ENCODE peak calls at places on chromosomes 5 and 9, in eight cellular contexts. H is PC-9; R is T-helper 1 cell; O is neural crest cell; W is stimulated activated effector memory CD8-positive, alpha-beta T cell treated with anti-CD3 and anti-CD28 coated beads, Interleukin-12 subunit alpha, Interleukin-12 subunit beta, amount 100 ng/mL, for 72 hours; F is CD8-positive, alpha-beta T cell; E is NCI-H1930; A is left lung. M is an unnamed sample.

GRCh38 chr9:134693011-134693410 is 51.4 kb downstream of the COL5A1 start:
- DNase-seq in O (no peak), H (no peak), W (no peak), A (peak), F (no peak), R (no peak), E (no peak), M (no peak)

GRCh38 chr9:81417299-81417675 is 272.1 kb downstream of the TLE1 start:
- DNase-seq in E (no peak), R (no peak), F (no peak), H (no peak), O (no peak), W (no peak), A (no peak), M (no peak)

GRCh38 chr9:104948277-104948676 is 20.3 kb upstream of the ABCA1 start:
- DNase-seq in H (no peak), E (no peak), O (no peak), W (no peak), A (no peak), F (no peak), R (no peak), M (no peak)

GRCh38 chr5:11777096-11777495 is 127.2 kb downstream of the CTNND2 start:
- DNase-seq in A (no peak), R (no peak), W (no peak), O (no peak), H (no peak), E (no peak), F (no peak), M (no peak)

GRCh38 chr9:131254107-131254491 is 22.2 kb downstream of the FAM78A start:
- DNase-seq in E (no peak), H (no peak), W (no peak), F (no peak), R (no peak), O (no peak), A (peak), M (no peak)

GRCh38 chr5:80225189-80225588 is 30.7 kb downstream of the SERINC5 start:
- DNase-seq in O (no peak), R (no peak), E (no peak), H (no peak), W (no peak), A (no peak), F (no peak), M (no peak)

GRCh38 chr9:125558453-125559084 is 148.4 kb downstream of the MAPKAP1 start:
- DNase-seq in E (peak), F (peak), R (peak), H (peak), W (peak), O (peak), A (no peak), M (peak)

GRCh38 chr9:14524881-14525515 is 168.2 kb downstream of the ZDHHC21 start:
- DNase-seq in H (no peak), O (no peak), W (no peak), R (no peak), A (no peak), F (no peak), E (peak), M (no peak)

GRCh38 chr9:77744877-77745435 is 96.8 kb upstream of the GNA14 start:
- DNase-seq in A (no peak), E (no peak), W (no peak), F (no peak), R (no peak), H (no peak), O (no peak), M (no peak)

GRCh38 chr5:76379316-76379715 is 23.8 kb upstream of the IQGAP2 start:
- DNase-seq in E (no peak), R (no peak), H (no peak), F (no peak), O (no peak), W (no peak), A (no peak), M (no peak)

GRCh38 chr5:75438722-75439121 is 72.7 kb downstream of the CERT1 start:
- DNase-seq in A (no peak), O (no peak), H (no peak), E (no peak), R (no peak), F (no peak), W (no peak), M (no peak)

GRCh38 chr9:108836771-108837170 is 19.0 kb downstream of the ACTL7B start:
- DNase-seq in W (no peak), O (no peak), H (no peak), E (no peak), R (no peak), A (no peak), F (no peak), M (no peak)

GRCh38 chr9:128107971-128108783 is 19.4 kb downstream of the PTGES2 start:
- DNase-seq in A (no peak), F (no peak), E (no peak), W (no peak), H (no peak), R (no peak), O (no peak), M (no peak)

GRCh38 chr5:112957970-112958773 is 18.4 kb upstream of the DCP2 start:
- DNase-seq in H (peak), A (peak), W (no peak), R (no peak), O (no peak), E (no peak), F (no peak), M (no peak)

GRCh38 chr5:55540024-55540423 is 5.3 kb upstream of the PLPP1 start:
- DNase-seq in H (no peak), A (no peak), R (no peak), O (no peak), F (no peak), W (no peak), E (no peak), M (no peak)

GRCh38 chr5:24633705-24634325 is 11.0 kb downstream of the CDH10 start:
- DNase-seq in R (no peak), O (peak), A (no peak), E (no peak), F (no peak), H (peak), W (no peak), M (no peak)

GRCh38 chr9:112541690-112542089 is 55.1 kb downstream of the KIAA1958 start:
- DNase-seq in O (no peak), R (no peak), F (no peak), E (no peak), H (no peak), A (no peak), W (no peak), M (no peak)

GRCh38 chr9:626591-626990 is 214.9 kb upstream of the DMRT1 start:
- DNase-seq in E (no peak), O (no peak), W (no peak), F (no peak), R (no peak), H (no peak), A (no peak), M (no peak)

GRCh38 chr5:111075520-111075919 is 4.0 kb downstream of the TSLP start:
- DNase-seq in O (no peak), E (no peak), F (no peak), A (no peak), W (no peak), H (no peak), R (no peak), M (no peak)

GRCh38 chr5:79771387-79771786 is 81.8 kb downstream of the CMYA5 start:
- DNase-seq in O (no peak), W (no peak), R (no peak), A (no peak), E (no peak), F (no peak), H (no peak), M (no peak)

GRCh38 chr9:114166606-114167572 is 11.6 kb downstream of the COL27A1 start:
- DNase-seq in F (no peak), O (no peak), H (no peak), W (no peak), R (no peak), A (no peak), E (no peak), M (no peak)

GRCh38 chr9:76894198-76894597 is 11.7 kb downstream of the PRUNE2 start:
- DNase-seq in R (no peak), W (no peak), A (no peak), E (no peak), O (no peak), H (no peak), F (no peak), M (no peak)

GRCh38 chr9:13841801-13842462 is 472.0 kb downstream of the NFIB start:
- DNase-seq in O (no peak), E (no peak), A (no peak), F (no peak), W (no peak), H (peak), R (no peak), M (no peak)

GRCh38 chr9:32404856-32405255 is 20.4 kb downstream of the ACO1 start:
- DNase-seq in O (no peak), H (no peak), E (no peak), W (no peak), F (no peak), R (no peak), A (no peak), M (no peak)

GRCh38 chr9:77521091-77521490 is 127.0 kb downstream of the GNA14 start:
- DNase-seq in H (no peak), F (no peak), A (no peak), E (no peak), R (no peak), O (no peak), W (no peak), M (no peak)

GRCh38 chr5:140808889-140809291 is 2.0 kb downstream of the PCDHA4 start:
- DNase-seq in O (no peak), F (no peak), H (no peak), E (no peak), A (no peak), R (no peak), W (no peak), M (no peak)

GRCh38 chr9:75210215-75210614 is 121.9 kb downstream of the OSTF1 start:
- DNase-seq in H (no peak), A (no peak), E (no peak), O (no peak), R (no peak), F (no peak), W (no peak), M (no peak)

GRCh38 chr5:35089688-35090314 is 42.1 kb upstream of the AGXT2 start:
- DNase-seq in H (peak), F (peak), R (peak), E (no peak), W (peak), O (peak), A (peak), M (no peak)

GRCh38 chr5:14685757-14686156 is 21.2 kb downstream of the OTULIN start:
- DNase-seq in F (no peak), H (peak), W (no peak), E (peak), O (peak), R (peak), A (no peak), M (no peak)

GRCh38 chr9:131707677-131708612 is 31.9 kb downstream of the RAPGEF1 start:
- DNase-seq in E (no peak), H (no peak), A (peak), O (no peak), F (no peak), W (no peak), R (no peak), M (no peak)

GRCh38 chr9:5375091-5375490 is 35.4 kb upstream of the RLN1 start:
- DNase-seq in H (no peak), R (no peak), O (no peak), W (no peak), F (no peak), E (no peak), A (no peak), M (no peak)

GRCh38 chr5:139637438-139638089 is 10.6 kb upstream of the CXXC5 start:
- DNase-seq in H (peak), O (peak), A (peak), R (no peak), E (peak), F (peak), W (no peak), M (no peak)

GRCh38 chr9:118129541-118129940 is 425.3 kb downstream of the TLR4 start:
- DNase-seq in O (no peak), H (no peak), A (no peak), E (no peak), R (no peak), F (no peak), W (no peak), M (no peak)

GRCh38 chr5:96871022-96871388 is 5.3 kb upstream of the ERAP2 start:
- DNase-seq in W (no peak), E (no peak), A (no peak), R (no peak), H (no peak), O (no peak), F (no peak), M (no peak)

GRCh38 chr9:101977614-101978210 is 239.3 kb upstream of the GRIN3A start:
- DNase-seq in W (no peak), E (no peak), A (no peak), F (no peak), O (no peak), R (no peak), H (no peak), M (no peak)